ENCODE peak calls at places on chromosomes 1 and 21, in ten cellular contexts. P, W, B, K, J, C, Z, T, G and H are unnamed samples.

GRCh38 chr1:241306125-241306790 is 50.7 kb downstream of the RGS7 start:
- DNase-seq in P (no peak), Z (no peak), J (no peak), T (no peak), K (no peak), G (no peak), C (no peak), B (no peak), W (no peak), H (no peak)

GRCh38 chr1:108627951-108628350 is 32.9 kb downstream of the HENMT1 start:
- DNase-seq in P (no peak), G (no peak), T (no peak), J (no peak), Z (no peak), K (no peak), B (no peak), C (no peak), W (no peak), H (no peak)

GRCh38 chr1:30908446-30908885 is at the start of gene SDC3:
- DNase-seq in G (peak; percentile 40), Z (no peak), W (no peak), C (no peak), T (no peak), K (no peak), B (no peak), P (peak; percentile 27), J (no peak), H (no peak)

GRCh38 chr1:28885982-28886730 is 28.2 kb upstream of the EPB41 start:
- DNase-seq in G (no peak), C (no peak), B (no peak), Z (no peak), J (no peak), T (no peak), P (no peak), K (no peak), W (no peak), H (no peak)

GRCh38 chr21:43297989-43298388 is 128.9 kb downstream of the SIK1 start:
- DNase-seq in J (no peak), T (no peak), C (no peak), K (no peak), G (no peak), P (no peak), Z (peak; percentile 13), W (no peak), B (no peak), H (no peak)

GRCh38 chr1:230591676-230592075 is 50.6 kb upstream of the COG2 start:
- DNase-seq in J (no peak), P (no peak), C (no peak), G (no peak), W (no peak), T (no peak), B (no peak), K (no peak), Z (no peak), H (no peak)

GRCh38 chr1:18907914-18908845 is 5.8 kb upstream of the ALDH4A1 start:
- DNase-seq in W (no peak), T (no peak), P (no peak), Z (no peak), G (no peak), K (no peak), B (no peak), J (no peak), C (peak; percentile 45), H (peak; percentile 27)

GRCh38 chr1:93690921-93691789 is 9.5 kb upstream of the BCAR3 start:
- DNase-seq in J (no peak), W (peak; percentile 46), T (no peak), K (no peak), B (no peak), Z (no peak), P (no peak), C (no peak), G (peak; percentile 45), H (no peak)

GRCh38 chr1:218347713-218348627 is 2.8 kb downstream of the TGFB2 start:
- DNase-seq in K (no peak), J (peak; percentile 61), Z (no peak), C (peak; percentile 79), W (peak; percentile 71), T (peak; percentile 70), B (peak; percentile 24), P (no peak), G (no peak), H (no peak)

GRCh38 chr1:227793948-227794812 is 21.3 kb upstream of the PRSS38 start:
- DNase-seq in K (no peak), Z (peak; percentile 78), W (peak; percentile 86), C (no peak), G (no peak), B (peak; percentile 61), T (peak; percentile 93), P (no peak), J (peak; percentile 83), H (no peak)

DNA sequence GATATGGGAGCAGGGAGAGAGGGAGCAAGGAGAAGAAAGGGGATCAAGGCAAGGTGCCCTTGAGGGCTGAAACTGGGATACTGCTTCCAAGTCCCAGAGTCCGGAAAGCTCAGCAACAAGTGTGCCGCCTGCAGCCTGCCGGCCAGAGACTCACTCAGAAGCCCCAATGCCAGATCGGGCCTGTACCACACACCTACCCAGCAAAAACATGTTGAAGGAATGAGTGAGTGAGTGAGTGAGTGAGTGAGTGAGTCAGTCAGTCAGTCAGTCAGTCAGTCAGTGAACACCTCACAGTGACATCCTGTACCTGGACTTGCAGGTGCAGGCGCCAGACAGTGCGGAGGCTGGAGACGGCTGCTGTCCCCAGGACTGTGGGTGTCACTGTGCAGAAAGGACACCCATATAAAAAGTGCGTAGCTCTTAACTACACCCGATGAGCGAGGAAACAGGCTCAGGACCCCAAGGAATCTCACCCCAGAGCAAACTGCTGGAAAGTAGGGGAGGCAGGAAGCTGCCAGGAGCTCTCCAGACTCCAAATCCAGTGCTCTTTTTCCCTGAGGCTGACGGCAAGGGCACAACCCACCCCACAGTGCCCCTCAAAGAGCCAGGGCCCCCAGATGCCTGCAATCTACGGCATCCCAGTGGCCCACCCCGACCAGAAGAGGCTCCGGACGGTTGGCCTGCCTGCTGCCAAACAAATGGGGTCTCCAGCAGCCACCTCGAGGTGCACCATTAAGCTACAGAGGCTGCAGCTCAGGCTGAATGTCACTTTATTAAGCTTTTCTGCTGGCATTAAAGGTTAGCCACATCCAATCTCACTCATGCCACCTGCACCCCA is 261.7 kb downstream of the NPHP4 start:
- DNase-seq in P (no peak), B (no peak), C (no peak), T (no peak), W (peak; percentile 29), Z (no peak), K (no peak), J (no peak), G (no peak), H (no peak)
- H3K27me3 ChIP-seq in P (peaks cover 8% of the 10 kb centered on the region), B (no peaks in the 10 kb centered on the region), C (no peaks in the 10 kb centered on the region), T (no peaks in the 10 kb centered on the region), W (no peaks in the 10 kb centered on the region), Z (no peaks in the 10 kb centered on the region), K (peaks cover 38% of the 10 kb centered on the region), J (no peaks in the 10 kb centered on the region), G (peaks cover 59% of the 10 kb centered on the region), H (peaks cover 7% of the 10 kb centered on the region)

GRCh38 chr21:27694667-27695066 is 727.8 kb upstream of the ADAMTS5 start:
- DNase-seq in J (no peak), T (no peak), G (no peak), C (no peak), W (no peak), B (no peak), Z (no peak), K (no peak), P (no peak), H (no peak)
- TF ChIP-seq POLR2A in J (no peak), T (no peak), G (no peak), C (no peak), W (no peak), B (no peak), Z (no peak), K (no peak), P (no peak), H (no peak)

DNA sequence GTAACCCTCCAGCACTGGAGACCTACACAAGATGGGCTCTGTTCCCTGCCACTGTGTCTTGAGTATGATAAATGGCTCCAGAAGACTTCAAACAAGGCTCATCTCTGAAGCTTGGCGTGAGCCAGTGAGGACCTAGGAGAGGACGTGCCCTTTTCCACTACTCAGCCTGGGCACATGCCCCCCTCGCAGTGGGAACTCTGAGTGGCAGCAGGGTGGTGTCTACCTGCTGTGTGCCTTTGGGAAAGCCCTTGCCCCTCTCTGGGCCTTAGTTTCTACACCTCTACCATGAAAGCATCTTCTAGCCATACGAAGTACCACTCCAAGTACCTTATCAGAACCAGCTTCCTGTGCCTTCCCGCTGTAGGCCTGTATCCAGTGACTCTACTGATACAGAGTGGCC is 3.0 kb upstream of the MOB3C start:
- DNase-seq in K (no peak), C (no peak), Z (no peak), B (no peak), J (no peak), T (no peak), G (no peak), P (no peak), W (no peak), H (no peak)
- H3K4me1 ChIP-seq in K (peaks cover 13% of the 10 kb centered on the region), C (peaks cover 11% of the 10 kb centered on the region), Z (peaks cover 8% of the 10 kb centered on the region), B (peaks cover under 1% of the 10 kb centered on the region), J (no peaks in the 10 kb centered on the region), T (peaks cover 7% of the 10 kb centered on the region), G (peaks cover 24% of the 10 kb centered on the region), P (peaks cover 20% of the 10 kb centered on the region), W (no peaks in the 10 kb centered on the region), H (peaks cover 17% of the 10 kb centered on the region)

GRCh38 chr1:112504002-112504401 is 4.8 kb upstream of the WNT2B start:
- DNase-seq in C (no peak), B (no peak), G (no peak), Z (peak; percentile 71), P (no peak), J (no peak), W (no peak), T (no peak), K (no peak), H (no peak)

GRCh38 chr1:112505878-112506277 is 2.9 kb upstream of the WNT2B start:
- DNase-seq in B (no peak), C (no peak), P (no peak), T (no peak), W (no peak), Z (no peak), K (no peak), G (no peak), J (no peak), H (no peak)

GRCh38 chr1:112505400-112505785 is 3.4 kb upstream of the WNT2B start:
- DNase-seq in T (no peak), Z (peak; percentile 80), K (no peak), J (no peak), C (no peak), B (no peak), G (no peak), W (no peak), P (no peak), H (no peak)

GRCh38 chr1:112506731-112507130 is 2.0 kb upstream of the WNT2B start:
- DNase-seq in Z (peak; percentile 36), K (no peak), T (no peak), W (no peak), G (no peak), P (no peak), J (no peak), B (no peak), C (no peak), H (no peak)

GRCh38 chr1:112504666-112505399 is 3.9 kb upstream of the WNT2B start:
- DNase-seq in W (no peak), T (no peak), B (no peak), P (no peak), G (no peak), K (no peak), C (no peak), J (no peak), Z (peak; percentile 69), H (no peak)
- H3K27me3 ChIP-seq in W (peaks cover 18% of the 10 kb centered on the region), T (peaks cover 50% of the 10 kb centered on the region), B (peaks cover 88% of the 10 kb centered on the region), P (peaks cover 53% of the 10 kb centered on the region), G (peaks cover 93% of the 10 kb centered on the region), K (no peaks in the 10 kb centered on the region), C (peaks cover 5% of the 10 kb centered on the region), J (no peaks in the 10 kb centered on the region), Z (no peaks in the 10 kb centered on the region), H (peaks cover 45% of the 10 kb centered on the region)

GRCh38 chr1:2404142-2404889 is 8.0 kb downstream of the PEX10 start:
- DNase-seq in B (no peak), J (no peak), K (no peak), G (no peak), T (no peak), Z (no peak), C (no peak), W (no peak), P (no peak), H (no peak)
- TF ChIP-seq POLR2A in B (no peak), J (no peak), K (no peak), G (no peak), T (no peak), Z (no peak), C (no peak), W (no peak), P (no peak), H (no peak)